ENCODE peak calls at places on chromosomes 1 and 21, in eight cellular contexts. L is mucosa of gallbladder; R is stimulated activated naive CD4-positive, alpha-beta T cell; F is NCI-H774; J is fibroblast of the aortic adventitia; A is CD4-positive, alpha-beta T cell; B is activated CD4-positive, alpha-beta T cell treated with anti-CD3 and anti-CD28 coated beads, Interleukin-2, amount 50 U/mL, for 1 hour; O is T-helper 17 cell. X is an unnamed sample.
A peak's percentile ranks its signal among the peaks of the same experiment; 100 is the strongest.

GRCh38 chr1:53498555-53499142 is 39.5 kb downstream of the DMRTB1 start:
- DNase-seq in L (no peak), R (no peak), F (no peak), J (peak; percentile 62), A (no peak), B (no peak), O (no peak), X (no peak)

GRCh38 chr1:1891349-1892078 is 627 bp upstream of the GNB1 start:
- DNase-seq in L (peak; percentile 78), R (peak; percentile 99), F (peak; percentile 35), J (peak; percentile 44), A (peak; percentile 71), B (peak; percentile 71), O (peak; percentile 90), X (peak; percentile 66)

GRCh38 chr1:229556551-229556950 is 2.0 kb downstream of the ABCB10 start:
- DNase-seq in L (no peak), R (no peak), F (no peak), J (no peak), A (no peak), B (no peak), O (no peak), X (no peak)

GRCh38 chr1:157512036-157512969 is 40.0 kb downstream of the FCRL5 start:
- DNase-seq in L (no peak), R (no peak), F (no peak), J (no peak), A (no peak), B (no peak), O (no peak), X (no peak)

GRCh38 chr1:71273326-71273725 is 192.5 kb upstream of the ZRANB2 start:
- DNase-seq in L (no peak), R (no peak), F (no peak), J (no peak), A (no peak), B (no peak), O (no peak), X (no peak)

GRCh38 chr1:115593365-115594259 is 48.2 kb upstream of the VANGL1 start:
- DNase-seq in L (no peak), R (no peak), F (no peak), J (peak; percentile 47), A (no peak), B (no peak), O (no peak), X (no peak)

GRCh38 chr1:30900931-30901560 is 7.5 kb downstream of the SDC3 start:
- DNase-seq in L (no peak), R (no peak), F (no peak), J (no peak), A (no peak), B (no peak), O (no peak), X (no peak)

GRCh38 chr1:15420853-15421465 is 11.3 kb downstream of the EFHD2 start:
- DNase-seq in L (no peak), R (no peak), F (no peak), J (no peak), A (no peak), B (no peak), O (no peak), X (no peak)

GRCh38 chr1:216807696-216808095 is 84.5 kb upstream of the ESRRG start:
- DNase-seq in L (no peak), R (no peak), F (no peak), J (no peak), A (no peak), B (no peak), O (no peak), X (no peak)

GRCh38 chr1:41396084-41396483 is 34.9 kb downstream of the FOXO6 start:
- DNase-seq in L (no peak), R (no peak), F (no peak), J (no peak), A (no peak), B (no peak), O (no peak), X (peak; percentile 20)

GRCh38 chr1:234270581-234271242 is 102.5 kb upstream of the COA6 start:
- DNase-seq in L (no peak), R (no peak), F (no peak), J (no peak), A (no peak), B (no peak), O (no peak), X (peak; percentile 14)

GRCh38 chr21:38982096-38982495 is 176.4 kb downstream of the ETS2 start:
- DNase-seq in L (no peak), R (no peak), F (no peak), J (no peak), A (no peak), B (no peak), O (no peak), X (no peak)

GRCh38 chr1:207619833-207620572 is 24.9 kb upstream of the CR1L start:
- DNase-seq in L (peak; percentile 33), R (no peak), F (peak; percentile 46), J (peak; percentile 67), A (no peak), B (no peak), O (no peak), X (peak; percentile 54)

GRCh38 chr1:29090937-29091618 is 32.6 kb downstream of the TMEM200B start:
- DNase-seq in L (no peak), R (no peak), F (no peak), J (no peak), A (no peak), B (no peak), O (no peak), X (no peak)

GRCh38 chr21:37748351-37748750 is 167.9 kb downstream of the KCNJ6 start:
- DNase-seq in L (no peak), R (no peak), F (no peak), J (no peak), A (no peak), B (no peak), O (no peak), X (no peak)

GRCh38 chr1:233364695-233365539 is 37.4 kb downstream of the MAP3K21 start:
- DNase-seq in L (no peak), R (no peak), F (peak; percentile 15), J (peak; percentile 50), A (no peak), B (no peak), O (no peak), X (peak; percentile 37)

GRCh38 chr1:208931936-208932335 is 651.6 kb upstream of the CAMK1G start:
- DNase-seq in L (no peak), R (no peak), F (no peak), J (no peak), A (no peak), B (no peak), O (no peak), X (no peak)

GRCh38 chr1:93661829-93662474 is 19.7 kb downstream of the BCAR3 start:
- DNase-seq in L (no peak), R (no peak), F (no peak), J (peak; percentile 93), A (no peak), B (no peak), O (no peak), X (peak; percentile 64)

GRCh38 chr1:199054706-199055105 is 415.9 kb downstream of the PTPRC start:
- DNase-seq in L (no peak), R (no peak), F (no peak), J (no peak), A (no peak), B (no peak), O (no peak), X (no peak)

GRCh38 chr1:9352364-9353140 is 59.9 kb downstream of the SPSB1 start:
- DNase-seq in L (no peak), R (no peak), F (no peak), J (no peak), A (no peak), B (no peak), O (no peak), X (no peak)

GRCh38 chr1:193069748-193070394 is 10.5 kb downstream of the RO60 start:
- DNase-seq in L (no peak), R (no peak), F (no peak), J (no peak), A (no peak), B (no peak), O (no peak), X (peak; percentile 26)

GRCh38 chr1:215777370-215777925 is 210.3 kb downstream of the KCTD3 start:
- DNase-seq in L (no peak), R (no peak), F (no peak), J (peak; percentile 30), A (no peak), B (no peak), O (no peak), X (no peak)

GRCh38 chr1:203644661-203645510 is 18.3 kb downstream of the ATP2B4 start:
- DNase-seq in L (no peak), R (no peak), F (no peak), J (peak; percentile 62), A (no peak), B (no peak), O (no peak), X (peak; percentile 50)

GRCh38 chr1:205920159-205920558 is 23.1 kb downstream of the SLC26A9 start:
- DNase-seq in L (no peak), R (no peak), F (peak; percentile 8), J (peak; percentile 73), A (no peak), B (no peak), O (no peak), X (peak; percentile 58)

GRCh38 chr1:99645199-99645598 is 714 bp upstream of the PALMD start:
- DNase-seq in L (peak; percentile 61), R (no peak), F (no peak), J (peak; percentile 59), A (no peak), B (no peak), O (no peak), X (peak; percentile 94)

GRCh38 chr1:212635141-212635601 is 26.6 kb downstream of the ATF3 start:
- DNase-seq in L (no peak), R (no peak), F (no peak), J (peak; percentile 33), A (no peak), B (no peak), O (no peak), X (peak; percentile 64)

GRCh38 chr1:219790834-219791615 is 137.3 kb downstream of the SLC30A10 start:
- DNase-seq in L (no peak), R (no peak), F (no peak), J (peak; percentile 73), A (no peak), B (no peak), O (no peak), X (no peak)

GRCh38 chr1:29197590-29197924 is 15.9 kb upstream of the SRSF4 start:
- DNase-seq in L (peak; percentile 43), R (no peak), F (no peak), J (peak; percentile 53), A (peak; percentile 12), B (peak; percentile 26), O (no peak), X (peak; percentile 66)

GRCh38 chr1:231515748-231516147 is 12.7 kb upstream of the TSNAX start:
- DNase-seq in L (no peak), R (no peak), F (no peak), J (no peak), A (no peak), B (no peak), O (no peak), X (peak; percentile 29)

GRCh38 chr1:75482951-75483350 is 128.0 kb downstream of the SLC44A5 start:
- DNase-seq in L (no peak), R (no peak), F (peak; percentile 58), J (no peak), A (no peak), B (no peak), O (no peak), X (peak; percentile 68)

GRCh38 chr21:43721225-43721605 is 2.3 kb downstream of the PDXK start:
- DNase-seq in L (no peak), R (no peak), F (no peak), J (peak; percentile 61), A (no peak), B (no peak), O (no peak), X (no peak)

GRCh38 chr1:65147424-65148177 is 402 bp upstream of the AK4 start:
- DNase-seq in L (peak; percentile 34), R (no peak), F (peak; percentile 31), J (no peak), A (no peak), B (peak; percentile 6), O (no peak), X (peak; percentile 49)

GRCh38 chr1:2200308-2200943 is 5.9 kb upstream of the FAAP20 start:
- DNase-seq in L (no peak), R (no peak), F (no peak), J (no peak), A (no peak), B (no peak), O (no peak), X (no peak)

X was measured in dermis blood vessel endothelial cell.